ENCODE peak calls at places on chromosomes 11 and 22, in nine cellular contexts. V, P, J, G, D, K, L, E and Q are unnamed samples. For H3K36me3, the result is how much of the 10 kb centered on the place peaks cover.

GRCh38 chr11:64744544-64745218 is 739 bp upstream of the RASGRP2 start:
- DNase-seq in V (peak), P (no peak), J (peak), G (peak), D (no peak), K (no peak), L (no peak), E (no peak), Q (no peak)

GRCh38 chr11:107848345-107848744 is 10.2 kb downstream of the SLC35F2 start:
- DNase-seq in V (no peak), P (no peak), J (peak), G (no peak), D (no peak), K (no peak), L (no peak), E (no peak), Q (no peak)

GRCh38 chr22:28346308-28346707 is 333.3 kb downstream of the TTC28 start:
- DNase-seq in V (no peak), P (no peak), J (no peak), G (no peak), D (no peak), K (no peak), L (no peak), E (no peak), Q (no peak)

GRCh38 chr22:19520007-19520406 is 4.2 kb downstream of the CLDN5 start:
- DNase-seq in V (no peak), P (no peak), J (no peak), G (peak), D (no peak), K (no peak), L (no peak), E (no peak), Q (no peak)

GRCh38 chr11:77101043-77101537 is 1.6 kb upstream of the OMP start:
- DNase-seq in V (peak), P (no peak), J (peak), G (peak), D (no peak), K (no peak), L (no peak), E (peak), Q (no peak)

GRCh38 chr11:68211546-68211945 is 1.6 kb downstream of the KMT5B start:
- DNase-seq in V (no peak), P (no peak), J (no peak), G (peak), D (peak), K (peak), L (no peak), E (no peak), Q (no peak)

GRCh38 chr11:117827521-117828511 is 3.3 kb upstream of the FXYD2 start:
- DNase-seq in V (no peak), P (no peak), J (no peak), G (peak), D (peak), K (no peak), L (peak), E (no peak), Q (peak)

GRCh38 chr11:65112551-65113360 is 1.1 kb downstream of the TM7SF2 start:
- DNase-seq in V (peak), P (no peak), J (peak), G (peak), D (peak), K (peak), L (peak), E (peak), Q (peak)

GRCh38 chr11:85737738-85738137 is 51.7 kb upstream of the CCDC89 start:
- DNase-seq in V (peak), P (no peak), J (no peak), G (no peak), D (no peak), K (no peak), L (no peak), E (no peak), Q (no peak)

GRCh38 chr11:10311802-10312201 is 6.9 kb downstream of the ADM start:
- DNase-seq in V (no peak), P (no peak), J (no peak), G (no peak), D (no peak), K (no peak), L (no peak), E (no peak), Q (no peak)

GRCh38 chr11:17379383-17380180 is 8.9 kb downstream of the KCNJ11 start:
- DNase-seq in V (no peak), P (no peak), J (no peak), G (no peak), D (no peak), K (no peak), L (no peak), E (no peak), Q (no peak)

GRCh38 chr11:86952933-86953637 is 2.1 kb downstream of the FZD4 start:
- DNase-seq in V (no peak), P (no peak), J (no peak), G (peak), D (no peak), K (no peak), L (no peak), E (no peak), Q (no peak)

GRCh38 chr11:19367051-19367709 is 126.4 kb upstream of the E2F8 start:
- DNase-seq in V (no peak), P (no peak), J (no peak), G (no peak), D (no peak), K (no peak), L (no peak), E (no peak), Q (no peak)

GRCh38 chr11:69698362-69698761 is 5.5 kb downstream of the FGF19 start:
- DNase-seq in V (no peak), P (no peak), J (no peak), G (peak), D (no peak), K (no peak), L (no peak), E (no peak), Q (no peak)

GRCh38 chr22:36507518-36508010 is 724 bp upstream of the FOXRED2 start:
- DNase-seq in V (no peak), P (no peak), J (no peak), G (no peak), D (no peak), K (no peak), L (no peak), E (no peak), Q (no peak)

GRCh38 chr11:27464155-27464759 is 8.3 kb downstream of the LGR4 start:
- DNase-seq in V (no peak), P (no peak), J (no peak), G (no peak), D (no peak), K (peak), L (no peak), E (no peak), Q (no peak)

GRCh38 chr22:44272330-44272729 is 40.4 kb downstream of the SHISAL1 start:
- DNase-seq in V (no peak), P (no peak), J (no peak), G (no peak), D (no peak), K (no peak), L (no peak), E (no peak), Q (no peak)

GRCh38 chr11:128247235-128247594 is 340.1 kb downstream of the ETS1 start:
- DNase-seq in V (no peak), P (no peak), J (no peak), G (no peak), D (no peak), K (no peak), L (no peak), E (no peak), Q (no peak)

GRCh38 chr22:26536056-26536761 is 23.9 kb upstream of the TFIP11 start:
- DNase-seq in V (no peak), P (no peak), J (no peak), G (no peak), D (no peak), K (peak), L (no peak), E (no peak), Q (no peak)

GRCh38 chr11:12543596-12544415 is 130.4 kb upstream of the TEAD1 start:
- DNase-seq in V (no peak), P (no peak), J (no peak), G (peak), D (no peak), K (no peak), L (no peak), E (no peak), Q (no peak)

GRCh38 chr11:77416357-77416756 is 57.5 kb downstream of the PAK1 start:
- DNase-seq in V (no peak), P (no peak), J (no peak), G (no peak), D (no peak), K (no peak), L (no peak), E (no peak), Q (no peak)

GRCh38 chr11:13669544-13670488 is 1.3 kb downstream of the FAR1 start:
- DNase-seq in V (no peak), P (no peak), J (no peak), G (no peak), D (no peak), K (no peak), L (no peak), E (no peak), Q (no peak)

GRCh38 chr11:99592241-99592640 is 571.5 kb downstream of the CNTN5 start:
- DNase-seq in V (no peak), P (no peak), J (no peak), G (no peak), D (no peak), K (no peak), L (no peak), E (no peak), Q (no peak)

GRCh38 chr22:32803020-32803758 is 1.7 kb downstream of the TIMP3 start:
- DNase-seq in V (no peak), P (no peak), J (peak), G (peak), D (no peak), K (no peak), L (no peak), E (no peak), Q (no peak)

GRCh38 chr11:107653077-107653476 is 58.8 kb downstream of the SLN start:
- DNase-seq in V (no peak), P (no peak), J (no peak), G (no peak), D (no peak), K (no peak), L (no peak), E (no peak), Q (no peak)

GRCh38 chr22:36405221-36405631 is 17.5 kb upstream of the MYH9 start:
- DNase-seq in V (no peak), P (no peak), J (no peak), G (no peak), D (no peak), K (no peak), L (no peak), E (no peak), Q (peak)

GRCh38 chr11:65184146-65184545 is 2.4 kb downstream of the CAPN1 start:
- DNase-seq in V (no peak), P (no peak), J (peak), G (no peak), D (peak), K (no peak), L (no peak), E (no peak), Q (no peak)

GRCh38 chr11:75719089-75719638 is 1.5 kb downstream of the MOGAT2 start:
- DNase-seq in V (peak), P (no peak), J (peak), G (no peak), D (no peak), K (no peak), L (no peak), E (no peak), Q (no peak)

GRCh38 chr11:83195649-83196048 is 2.1 kb downstream of the ANKRD42 start:
- DNase-seq in V (no peak), P (no peak), J (no peak), G (no peak), D (no peak), K (no peak), L (no peak), E (no peak), Q (no peak)

GRCh38 chr11:77473001-77473800 is 693 bp downstream of the PAK1 start:
- DNase-seq in V (peak), P (no peak), J (peak), G (peak), D (peak), K (peak), L (peak), E (peak), Q (peak)

GRCh38 chr11:114167355-114168085 is 108.0 kb downstream of the ZBTB16 start:
- DNase-seq in V (no peak), P (no peak), J (no peak), G (no peak), D (no peak), K (no peak), L (no peak), E (no peak), Q (no peak)

GRCh38 chr22:50189184-50189848 is 3.6 kb downstream of the TRABD start:
- DNase-seq in V (no peak), P (no peak), J (no peak), G (no peak), D (peak), K (peak), L (no peak), E (no peak), Q (no peak)

DNA sequence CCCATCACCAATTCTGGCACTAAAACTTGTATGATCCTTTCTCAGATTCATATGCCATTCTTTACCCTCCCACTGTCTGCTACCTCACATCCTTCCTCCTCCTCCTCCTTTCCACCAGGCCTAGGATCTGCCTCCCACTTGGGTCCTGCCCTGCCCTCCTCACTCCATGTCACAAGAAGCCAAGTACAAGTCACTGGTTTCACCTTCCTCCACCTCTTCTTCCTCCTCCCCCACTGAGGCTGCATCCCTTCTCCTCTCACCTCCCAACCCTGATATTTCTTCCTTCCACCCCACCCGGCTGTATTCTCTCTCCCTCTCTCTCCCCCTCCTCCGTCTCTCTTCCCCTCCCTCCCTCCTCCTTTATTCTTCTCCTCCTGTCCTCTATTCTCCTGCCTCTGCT is 46.6 kb downstream of the LARGE1 start:
- DNase-seq in V (no peak), P (no peak), J (no peak), G (no peak), D (no peak), K (no peak), L (no peak), E (no peak), Q (no peak)
- H3K36me3 ChIP-seq in V (under half), P (under half), J (under half), G (under half), D (under half), K (under half), L (under half), E (under half), Q (under half)

DNA sequence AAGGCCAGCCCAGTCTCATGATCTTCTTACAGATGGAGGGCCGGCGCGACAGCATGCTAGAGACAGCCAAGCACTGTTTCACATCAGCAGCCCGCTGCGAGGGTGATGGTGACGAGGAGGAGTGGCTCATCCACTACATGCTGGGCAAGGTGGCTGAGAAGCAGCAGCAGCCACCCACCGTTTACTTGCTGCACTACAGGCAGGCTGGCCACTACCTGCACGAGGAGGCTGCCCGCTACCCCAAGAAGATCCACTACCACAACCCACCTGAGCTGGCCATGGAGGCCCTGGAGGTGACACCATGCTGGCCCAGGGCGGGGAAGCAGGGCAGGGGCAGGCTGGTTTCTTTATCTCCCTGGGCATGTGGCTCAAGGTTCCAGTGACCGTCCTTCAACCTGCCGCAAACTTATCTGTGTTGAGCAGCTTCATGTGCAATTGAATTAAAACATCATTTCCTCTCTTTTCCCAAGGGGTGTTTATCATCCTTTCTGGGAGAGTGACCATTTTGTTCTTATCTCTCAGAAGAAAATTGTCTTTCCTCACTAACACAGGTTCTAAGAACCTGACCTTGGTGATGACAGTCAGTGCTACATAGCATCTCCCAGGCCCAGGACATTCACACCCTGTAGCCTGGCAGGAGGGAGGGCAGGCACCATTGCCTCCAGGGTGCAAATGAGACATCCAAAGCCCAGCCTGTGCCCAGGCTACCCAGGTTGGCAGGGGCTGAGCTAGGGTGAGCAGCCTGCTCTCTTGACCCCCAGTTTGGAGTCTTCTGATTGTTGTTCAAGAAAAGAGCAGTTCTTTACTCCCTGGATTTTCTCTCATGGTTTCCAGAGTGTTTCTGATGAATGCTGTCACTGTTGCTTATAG is 80.7 kb downstream of the CABIN1 start:
- DNase-seq in V (peak), P (no peak), J (no peak), G (peak), D (peak), K (no peak), L (no peak), E (no peak), Q (no peak)
- H3K27ac ChIP-seq in V (peak), P (no peak), J (no peak), G (no peak), D (peak), K (peak), L (no peak), E (no peak), Q (no peak)

GRCh38 chr11:62402994-62403393 is 15.8 kb upstream of the SCGB1A1 start:
- DNase-seq in V (no peak), P (no peak), J (no peak), G (peak), D (no peak), K (no peak), L (no peak), E (no peak), Q (no peak)

GRCh38 chr11:62400760-62401159 is 18.1 kb upstream of the SCGB1A1 start:
- DNase-seq in V (peak), P (peak), J (no peak), G (peak), D (peak), K (peak), L (no peak), E (peak), Q (no peak)

GRCh38 chr11:62401781-62402180 is 17.1 kb upstream of the SCGB1A1 start:
- DNase-seq in V (no peak), P (no peak), J (no peak), G (peak), D (no peak), K (no peak), L (no peak), E (no peak), Q (no peak)

GRCh38 chr11:62401356-62401755 is 17.5 kb upstream of the SCGB1A1 start:
- DNase-seq in V (no peak), P (no peak), J (no peak), G (no peak), D (no peak), K (no peak), L (no peak), E (no peak), Q (no peak)

GRCh38 chr11:62402226-62402625 is 16.6 kb upstream of the SCGB1A1 start:
- DNase-seq in V (no peak), P (no peak), J (no peak), G (peak), D (peak), K (no peak), L (peak), E (peak), Q (peak)
- H3K4me3 ChIP-seq in V (no peak), P (peak), J (no peak), G (no peak), D (no peak), K (no peak), L (peak), E (no peak), Q (peak)

GRCh38 chr22:46321387-46321775 is 14.1 kb upstream of the TRMU start:
- DNase-seq in V (no peak), P (no peak), J (no peak), G (no peak), D (no peak), K (no peak), L (no peak), E (no peak), Q (no peak)

GRCh38 chr22:46319319-46319718 is 16.2 kb upstream of the TRMU start:
- DNase-seq in V (no peak), P (no peak), J (no peak), G (no peak), D (no peak), K (no peak), L (no peak), E (peak), Q (no peak)

GRCh38 chr22:46322711-46323110 is 12.8 kb upstream of the TRMU start:
- DNase-seq in V (no peak), P (no peak), J (no peak), G (no peak), D (no peak), K (no peak), L (no peak), E (no peak), Q (no peak)

GRCh38 chr22:46320166-46320710 is 15.3 kb upstream of the TRMU start:
- DNase-seq in V (no peak), P (no peak), J (no peak), G (peak), D (no peak), K (no peak), L (no peak), E (no peak), Q (no peak)

GRCh38 chr22:46320716-46321386 is 14.7 kb upstream of the TRMU start:
- DNase-seq in V (no peak), P (no peak), J (no peak), G (peak), D (no peak), K (no peak), L (no peak), E (no peak), Q (no peak)
- H3K36me3 ChIP-seq in V (under half), P (under half), J (under half), G (under half), D (under half), K (under half), L (under half), E (under half), Q (under half)

GRCh38 chr22:42745118-42745517 is 24.4 kb upstream of the A4GALT start:
- DNase-seq in V (peak), P (no peak), J (no peak), G (peak), D (peak), K (no peak), L (no peak), E (no peak), Q (no peak)

GRCh38 chr22:42743501-42743991 is 22.9 kb upstream of the A4GALT start:
- DNase-seq in V (no peak), P (peak), J (peak), G (peak), D (no peak), K (no peak), L (no peak), E (peak), Q (no peak)

GRCh38 chr22:42747701-42748513 is 27.2 kb upstream of the A4GALT start:
- DNase-seq in V (peak), P (no peak), J (peak), G (peak), D (no peak), K (no peak), L (no peak), E (no peak), Q (no peak)

DNA sequence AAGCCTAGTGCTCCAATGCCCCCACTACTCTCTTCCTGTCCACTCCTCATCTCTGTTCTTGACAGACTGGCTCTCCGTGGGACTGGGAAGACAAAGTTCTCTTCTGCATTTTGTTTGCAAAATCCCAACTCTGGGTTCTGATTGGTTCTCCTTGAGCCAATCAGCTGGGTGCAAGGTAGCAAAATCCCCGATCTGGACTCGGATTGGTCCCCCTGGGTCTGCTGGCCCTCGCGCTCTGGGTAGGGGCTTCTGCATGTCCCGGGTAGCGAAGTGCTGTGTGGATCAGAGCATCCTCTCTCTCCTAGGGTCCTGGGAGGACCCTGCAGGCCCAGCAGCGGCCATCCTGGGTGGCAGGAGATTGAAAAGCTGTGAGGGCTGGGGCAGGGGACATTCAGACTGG is 22.3 kb upstream of the A4GALT start:
- DNase-seq in V (no peak), P (no peak), J (peak), G (peak), D (no peak), K (no peak), L (no peak), E (no peak), Q (no peak)
- H3K27ac ChIP-seq in V (no peak), P (peak), J (peak), G (peak), D (peak), K (no peak), L (no peak), E (peak), Q (no peak)